ENCODE peak calls at places on chromosome 12, in six cellular contexts. A is RKO, G is cardiac fibroblast, D is fibroblast of the conjunctiva, K is hippocampal formation, I is fibroblast of lung. C is an unnamed sample.

GRCh38 chr12:52579468-52580450 is 6.1 kb upstream of the KRT74 start:
- DNase-seq in D (no peak), I (no peak), A (no peak), K (no peak), G (no peak), C (no peak)

GRCh38 chr12:34406996-34407300 is 384.7 kb downstream of the ALG10 start:
- DNase-seq in D (no peak), A (no peak), G (no peak), K (no peak), I (no peak), C (no peak)

GRCh38 chr12:93322784-93323183 is 54.9 kb upstream of the NUDT4 start:
- DNase-seq in A (peak; percentile 48), D (no peak), G (peak; percentile 69), I (no peak), K (no peak), C (no peak)

GRCh38 chr12:92602476-92602875 is 100.3 kb upstream of the PLEKHG7 start:
- DNase-seq in A (peak; percentile 11), I (peak; percentile 94), K (no peak), D (peak; percentile 51), G (peak; percentile 99), C (peak; percentile 83)

GRCh38 chr12:127773520-127773919 is 493.4 kb upstream of the TMEM132C start:
- DNase-seq in G (no peak), D (no peak), I (no peak), A (peak; percentile 23), K (no peak), C (peak; percentile 5)

GRCh38 chr12:62784576-62784975 is 150.4 kb downstream of the PPM1H start:
- DNase-seq in K (no peak), G (peak; percentile 49), I (no peak), D (no peak), A (no peak), C (no peak)

GRCh38 chr12:124286414-124286813 is 8.5 kb upstream of the RFLNA start:
- DNase-seq in G (no peak), K (no peak), I (no peak), A (no peak), D (no peak), C (peak; percentile 92)

GRCh38 chr12:89349814-89350213 is 2.5 kb downstream of the DUSP6 start:
- DNase-seq in D (peak; percentile 38), G (peak; percentile 88), A (peak; percentile 86), I (peak; percentile 71), K (peak; percentile 21), C (peak; percentile 99)

GRCh38 chr12:126069549-126070165 is 1004.4 kb downstream of the AACS start:
- DNase-seq in A (peak; percentile 61), G (peak; percentile 84), K (no peak), I (peak; percentile 40), D (peak; percentile 8), C (peak; percentile 74)

GRCh38 chr12:46473634-46474201 is 101.1 kb upstream of the SLC38A2 start:
- DNase-seq in G (peak; percentile 96), A (peak; percentile 40), K (peak; percentile 7), I (peak; percentile 95), D (peak; percentile 88), C (peak; percentile 38)

GRCh38 chr12:105192624-105193225 is 43.2 kb downstream of the APPL2 start:
- DNase-seq in A (no peak), K (peak; percentile 8), G (no peak), D (no peak), I (no peak), C (no peak)

GRCh38 chr12:62799766-62800406 is 135.1 kb downstream of the PPM1H start:
- DNase-seq in K (no peak), A (no peak), D (no peak), I (no peak), G (no peak), C (no peak)

GRCh38 chr12:8078400-8078799 is 3.7 kb upstream of the NECAP1 start:
- DNase-seq in K (no peak), G (peak; percentile 74), D (peak; percentile 69), I (peak; percentile 87), A (peak; percentile 81), C (peak; percentile 61)

GRCh38 chr12:55683676-55684075 is 24.0 kb downstream of the ITGA7 start:
- DNase-seq in I (no peak), D (no peak), G (no peak), K (no peak), A (no peak), C (no peak)